ENCODE peak calls at places on chromosomes 4 and X, in ten cellular contexts. B, E, R, D, Y, H, A, K, N and P are unnamed samples.

GRCh38 chr4:6834867-6835266 is 52.3 kb downstream of the KIAA0232 start:
- DNase-seq in N (no peak), Y (no peak), K (no peak), H (no peak), A (peak; percentile 53), E (no peak), R (no peak), B (no peak), D (peak; percentile 32), P (no peak)

GRCh38 chrX:19990225-19990518 is 689 bp downstream of the BCLAF3 start:
- DNase-seq in E (no peak), Y (no peak), A (no peak), B (no peak), K (no peak), R (peak; percentile 37), N (peak; percentile 29), H (no peak), D (peak; percentile 13), P (no peak)

GRCh38 chr4:15488136-15488535 is 18.5 kb downstream of the CC2D2A start:
- DNase-seq in N (no peak), D (no peak), K (no peak), B (no peak), R (no peak), A (peak; percentile 35), H (no peak), E (no peak), Y (no peak), P (no peak)

GRCh38 chr4:25100710-25101109 is 59.5 kb downstream of the SEPSECS start:
- DNase-seq in E (no peak), A (no peak), Y (no peak), N (no peak), D (no peak), K (no peak), H (no peak), B (no peak), R (no peak), P (no peak)

GRCh38 chr4:40000711-40001110 is 23.0 kb upstream of the PDS5A start:
- DNase-seq in R (no peak), B (no peak), E (no peak), H (no peak), A (no peak), D (no peak), Y (no peak), N (no peak), K (no peak), P (no peak)

GRCh38 chrX:77162777-77163176 is 284.4 kb upstream of the FGF16 start:
- DNase-seq in H (no peak), D (no peak), R (no peak), B (no peak), A (no peak), E (no peak), N (no peak), Y (no peak), K (no peak), P (no peak)

GRCh38 chr4:122747068-122747467 is 14.6 kb downstream of the BBS12 start:
- DNase-seq in K (no peak), B (no peak), R (no peak), D (no peak), N (no peak), E (no peak), Y (no peak), A (no peak), H (no peak), P (no peak)

GRCh38 chrX:133576876-133577275 is 161.6 kb upstream of the GPC4 start:
- DNase-seq in D (no peak), H (no peak), R (no peak), B (no peak), K (no peak), E (no peak), A (no peak), Y (no peak), N (no peak), P (no peak)

GRCh38 chr4:150482581-150482980 is 99.4 kb upstream of the MAB21L2 start:
- DNase-seq in R (no peak), E (no peak), H (no peak), B (no peak), K (no peak), N (no peak), A (no peak), Y (no peak), D (no peak), P (no peak)

GRCh38 chrX:46447384-46447783 is 97.8 kb downstream of the ZNF674 start:
- DNase-seq in Y (peak; percentile 29), R (no peak), H (no peak), D (peak; percentile 21), K (no peak), B (no peak), E (no peak), N (peak; percentile 4), A (peak; percentile 18), P (peak; percentile 13)

GRCh38 chr4:3237711-3238560 is 11.0 kb upstream of the MSANTD1 start:
- DNase-seq in H (no peak), Y (no peak), A (no peak), B (no peak), E (no peak), R (no peak), D (no peak), K (no peak), N (no peak), P (no peak)

GRCh38 chrX:55488559-55489314 is 911 bp downstream of the USP51 start:
- DNase-seq in K (no peak), B (peak; percentile 75), D (peak; percentile 47), Y (peak; percentile 68), A (peak; percentile 59), H (no peak), E (peak; percentile 53), R (peak; percentile 60), N (peak; percentile 74), P (peak; percentile 80)

GRCh38 chrX:111719426-111720210 is 38.6 kb downstream of the ALG13 start:
- DNase-seq in D (no peak), N (peak; percentile 4), H (no peak), A (peak; percentile 16), K (no peak), Y (peak; percentile 33), R (no peak), E (no peak), B (no peak), P (no peak)

GRCh38 chrX:114251575-114251974 is 332.3 kb upstream of the HTR2C start:
- DNase-seq in K (no peak), D (no peak), N (no peak), Y (no peak), B (no peak), A (no peak), E (no peak), R (no peak), H (no peak), P (no peak)

GRCh38 chrX:18702362-18703195 is 4.9 kb upstream of the PPEF1 start:
- DNase-seq in B (no peak), A (peak; percentile 49), D (peak; percentile 16), K (no peak), N (no peak), E (no peak), Y (peak; percentile 75), R (no peak), H (no peak), P (no peak)

GRCh38 chr4:7852568-7853185 is 87.0 kb downstream of the AFAP1 start:
- DNase-seq in K (no peak), N (no peak), B (no peak), A (no peak), E (no peak), R (no peak), Y (peak; percentile 78), H (no peak), D (no peak), P (peak; percentile 23)

GRCh38 chrX:84340981-84341380 is 153.0 kb upstream of the RPS6KA6 start:
- DNase-seq in Y (peak; percentile 3), R (no peak), K (no peak), D (peak; percentile 3), N (no peak), B (no peak), A (peak; percentile 70), H (no peak), E (no peak), P (no peak)

GRCh38 chr4:182307746-182308145 is 64.5 kb downstream of the TENM3 start:
- DNase-seq in N (peak; percentile 11), E (no peak), A (peak; percentile 94), R (no peak), K (peak; percentile 49), Y (peak; percentile 90), D (no peak), H (no peak), B (no peak), P (peak; percentile 20)

GRCh38 chr4:174378951-174379350 is 95.2 kb downstream of the CEP44 start:
- DNase-seq in Y (no peak), N (no peak), D (no peak), H (no peak), A (no peak), K (no peak), B (no peak), R (no peak), E (no peak), P (no peak)

GRCh38 chr4:182213024-182213423 is 30.2 kb upstream of the TENM3 start:
- DNase-seq in Y (peak; percentile 30), E (no peak), R (no peak), K (no peak), N (no peak), B (no peak), H (no peak), A (peak; percentile 59), D (no peak), P (no peak)

GRCh38 chrX:124378643-124379042 is 32.3 kb downstream of the SH2D1A start:
- DNase-seq in K (no peak), H (no peak), B (no peak), A (no peak), D (no peak), R (no peak), Y (no peak), E (no peak), N (no peak), P (no peak)

GRCh38 chrX:36431819-36432218 is 512.3 kb downstream of the CFAP47 start:
- DNase-seq in B (no peak), E (no peak), D (no peak), H (no peak), K (no peak), N (no peak), Y (peak; percentile 32), A (peak; percentile 31), R (no peak), P (no peak)

GRCh38 chrX:9392445-9392844 is 72.4 kb upstream of the TBL1X start:
- DNase-seq in D (no peak), H (no peak), N (no peak), A (no peak), Y (no peak), K (no peak), B (no peak), R (no peak), E (no peak), P (no peak)

GRCh38 chr4:826508-827208 is 729 bp upstream of the CPLX1 start:
- DNase-seq in E (peak; percentile 44), N (no peak), B (no peak), K (no peak), D (no peak), R (no peak), Y (no peak), H (no peak), A (no peak), P (no peak)

GRCh38 chr4:170051402-170051801 is 25.2 kb upstream of the MFAP3L start:
- DNase-seq in A (no peak), Y (no peak), N (no peak), K (no peak), R (no peak), D (no peak), H (no peak), E (no peak), B (no peak), P (no peak)

GRCh38 chrX:71147496-71148277 is 3.0 kb downstream of the NLGN3 start:
- DNase-seq in H (no peak), N (peak; percentile 72), Y (no peak), E (no peak), D (no peak), K (no peak), A (no peak), B (no peak), R (no peak), P (no peak)

GRCh38 chr4:158513246-158513645 is 8.4 kb upstream of the RXFP1 start:
- DNase-seq in N (no peak), A (no peak), D (no peak), B (no peak), K (no peak), E (no peak), R (no peak), H (no peak), Y (no peak), P (no peak)

GRCh38 chr4:3527101-3527913 is 4.9 kb downstream of the LRPAP1 start:
- DNase-seq in Y (no peak), K (no peak), D (no peak), H (no peak), A (no peak), R (no peak), N (no peak), E (no peak), B (no peak), P (no peak)